ENCODE peak calls at places on chromosome 6, in four cellular contexts. Y, G, S and L are unnamed samples.

GRCh38 chr6:16544006-16544405 is 217.3 kb downstream of the ATXN1 start:
- DNase-seq in Y (no peak), G (no peak), S (no peak), L (no peak)

GRCh38 chr6:44477293-44477894 is 89.9 kb downstream of the CDC5L start:
- DNase-seq in Y (peak; percentile 40), G (no peak), S (no peak), L (no peak)

GRCh38 chr6:137349856-137350830 is 131.0 kb upstream of the IFNGR1 start:
- DNase-seq in Y (no peak), S (no peak), G (peak; percentile 94), L (no peak)

GRCh38 chr6:67287566-67287965 is 1347.5 kb upstream of the ADGRB3 start:
- DNase-seq in S (no peak), Y (no peak), G (no peak), L (no peak)

GRCh38 chr6:93040375-93040774 is 379.0 kb downstream of the EPHA7 start:
- DNase-seq in G (no peak), Y (no peak), S (no peak), L (no peak)

GRCh38 chr6:144922120-144922722 is 637.1 kb downstream of the UTRN start:
- DNase-seq in Y (no peak), G (no peak), S (no peak), L (no peak)

GRCh38 chr6:36786055-36786675 is 53.1 kb downstream of the CPNE5 start:
- DNase-seq in G (no peak), Y (peak; percentile 53), S (no peak), L (no peak)

GRCh38 chr6:43702522-43703440 is 15.2 kb upstream of the MRPS18A start:
- DNase-seq in Y (peak; percentile 99), S (no peak), G (peak; percentile 93), L (peak; percentile 95)

GRCh38 chr6:104527761-104528415 is 331.8 kb downstream of the HACE1 start:
- DNase-seq in Y (peak; percentile 10), G (peak; percentile 24), S (no peak), L (peak; percentile 64)

GRCh38 chr6:71164890-71165289 is 123.7 kb upstream of the OGFRL1 start:
- DNase-seq in S (no peak), G (no peak), Y (no peak), L (no peak)

GRCh38 chr6:143128346-143129015 is 67.8 kb downstream of the AIG1 start:
- DNase-seq in Y (no peak), G (no peak), S (no peak), L (no peak)

GRCh38 chr6:14383393-14384174 is 266.0 kb downstream of the CD83 start:
- DNase-seq in S (no peak), Y (no peak), G (no peak), L (no peak)

GRCh38 chr6:165663283-165663735 is 268 bp upstream of the PDE10A start:
- DNase-seq in Y (no peak), G (no peak), S (no peak), L (peak; percentile 52)

GRCh38 chr6:166470863-166471410 is 88.2 kb upstream of the MPC1 start:
- DNase-seq in S (no peak), G (no peak), Y (no peak), L (no peak)

GRCh38 chr6:152329640-152330202 is 307.4 kb downstream of the SYNE1 start:
- DNase-seq in S (no peak), G (no peak), Y (no peak), L (no peak)
- TF ChIP-seq NR2C2 in S (no peak), G (no peak), Y (no peak), L (no peak)

GRCh38 chr6:99617131-99617530 is 10.5 kb downstream of the PRDM13 start:
- DNase-seq in S (no peak), G (no peak), Y (no peak), L (no peak)

GRCh38 chr6:99613705-99614429 is 7.2 kb downstream of the PRDM13 start:
- DNase-seq in Y (no peak), S (no peak), G (no peak), L (peak; percentile 38)

GRCh38 chr6:99612551-99613397 is 6.1 kb downstream of the PRDM13 start:
- DNase-seq in G (no peak), Y (no peak), S (no peak), L (no peak)

GRCh38 chr6:99613398-99613704 is 6.7 kb downstream of the PRDM13 start:
- DNase-seq in S (no peak), G (no peak), Y (no peak), L (peak; percentile 79)

GRCh38 chr6:99614430-99615161 is 8.0 kb downstream of the PRDM13 start:
- DNase-seq in G (no peak), S (no peak), Y (no peak), L (peak; percentile 68)
- TF ChIP-seq NR2C2 in G (no peak), S (no peak), Y (no peak), L (no peak)

GRCh38 chr6:33959661-33960344 is 156.0 kb upstream of the MLN start:
- DNase-seq in Y (no peak), S (no peak), G (no peak), L (no peak)
- TF ChIP-seq NR2C2 in Y (no peak), S (no peak), G (no peak), L (no peak)

GRCh38 chr6:109059591-109060021 is 35.0 kb downstream of the SESN1 start:
- DNase-seq in S (no peak), G (no peak), Y (no peak), L (no peak)
- TF ChIP-seq NR2C2 in S (no peak), G (no peak), Y (no peak), L (no peak)

GRCh38 chr6:167714166-167714565 is 112.5 kb upstream of the AFDN start:
- DNase-seq in S (no peak), G (no peak), Y (no peak), L (no peak)
- TF ChIP-seq NR2C2 in S (no peak), G (no peak), Y (no peak), L (no peak)

DNA sequence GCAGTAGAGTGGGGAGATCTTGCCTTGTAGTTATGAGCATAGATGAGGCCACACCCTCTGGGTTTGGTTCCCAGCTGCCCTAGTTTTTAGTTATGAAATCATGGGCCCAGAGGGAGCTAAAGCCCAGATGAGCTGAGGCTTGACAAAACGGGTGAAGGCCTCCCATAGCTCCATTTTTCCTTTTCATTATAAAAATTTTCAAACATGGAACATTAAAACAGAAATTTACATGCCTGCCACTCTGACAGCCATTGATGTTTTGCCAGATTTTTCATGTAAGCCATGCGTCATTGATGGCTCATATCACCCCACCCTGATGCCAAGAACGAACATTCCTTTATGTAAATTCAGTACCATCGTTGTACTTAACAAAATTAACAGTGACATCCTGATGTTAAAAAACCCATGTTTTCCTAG is 67.9 kb downstream of the IGF2R start:
- DNase-seq in Y (no peak), S (no peak), G (no peak), L (no peak)
- TF ChIP-seq NR2C2 in Y (no peak), S (no peak), G (no peak), L (no peak)

GRCh38 chr6:170099387-170099786 is 191.5 kb downstream of the DLL1 start:
- DNase-seq in Y (no peak), S (no peak), G (no peak), L (no peak)
- TF ChIP-seq NR2C2 in Y (no peak), S (no peak), G (no peak), L (no peak)

DNA sequence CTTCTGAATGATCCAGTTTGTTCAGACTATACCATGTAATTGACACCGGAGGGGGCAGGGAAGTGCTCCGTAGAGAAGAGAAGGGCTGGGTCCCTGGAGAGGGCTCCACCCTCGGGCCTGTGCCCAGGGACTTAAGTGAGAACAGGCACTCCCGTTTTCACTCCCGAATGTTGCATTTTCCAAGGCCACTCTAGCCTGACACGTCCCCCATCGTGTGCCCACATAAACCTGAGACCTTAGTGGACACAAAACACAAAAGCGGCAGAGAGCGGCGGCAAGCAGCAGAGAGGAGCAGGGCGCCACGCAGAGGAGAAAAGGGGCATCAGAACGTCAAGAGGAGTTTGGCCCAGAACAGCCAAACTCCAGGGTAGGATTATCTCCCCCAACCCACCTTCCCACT is 1405.1 kb downstream of the GRIK2 start:
- DNase-seq in Y (no peak), S (no peak), G (no peak), L (peak; percentile 62)
- TF ChIP-seq NR2C2 in Y (no peak), S (no peak), G (no peak), L (no peak)

GRCh38 chr6:107849325-107849724 is 25.2 kb upstream of the SCML4 start:
- DNase-seq in G (no peak), Y (no peak), S (no peak), L (no peak)

GRCh38 chr6:107845777-107846176 is 21.7 kb upstream of the SCML4 start:
- DNase-seq in Y (no peak), G (no peak), S (no peak), L (no peak)

GRCh38 chr6:107847844-107848802 is 24.0 kb upstream of the SCML4 start:
- DNase-seq in Y (peak; percentile 92), S (no peak), G (peak; percentile 58), L (peak; percentile 95)

GRCh38 chr6:107843400-107843799 is 19.3 kb upstream of the SCML4 start:
- DNase-seq in G (no peak), Y (no peak), S (no peak), L (no peak)

GRCh38 chr6:107846262-107846795 is 22.2 kb upstream of the SCML4 start:
- DNase-seq in Y (no peak), G (no peak), S (no peak), L (no peak)
- TF ChIP-seq NR2C2 in Y (no peak), G (no peak), S (no peak), L (no peak)